ENCODE peak calls at places on chromosome 11, in ten cellular contexts. D is HepG2, Y is NB4, S is A549, W is WTC11, Q is SK-N-SH, X is HCT116, J is GM12878, L is H1, E is K562. G is an unnamed sample.

GRCh38 chr11:1564535-1565172 is 7.4 kb downstream of the DUSP8 start:
- DNase-seq in E (peak), Q (peak), J (no peak), Y (peak), L (no peak), X (no peak), S (no peak), D (no peak), W (peak), G (peak)

GRCh38 chr11:20058749-20059458 is 101.4 kb downstream of the DBX1 start:
- DNase-seq in Y (no peak), W (no peak), J (no peak), L (no peak), X (no peak), S (no peak), D (no peak), E (no peak), Q (no peak), G (no peak)

GRCh38 chr11:118251858-118252652 is at the start of gene MPZL3:
- DNase-seq in E (peak), W (peak), J (peak), Y (peak), L (peak), D (peak), Q (peak), X (peak), S (peak), G (peak)

GRCh38 chr11:59678813-59679165 is 10.0 kb upstream of the PATL1 start:
- DNase-seq in D (no peak), L (no peak), W (no peak), E (no peak), Y (no peak), S (no peak), J (no peak), X (no peak), Q (no peak), G (no peak)

GRCh38 chr11:47180006-47180787 is 3.5 kb upstream of the ARFGAP2 start:
- DNase-seq in X (no peak), L (no peak), E (no peak), S (no peak), D (no peak), J (no peak), Q (no peak), Y (no peak), W (no peak), G (no peak)

GRCh38 chr11:94194712-94195111 is 66.1 kb downstream of the PANX1 start:
- DNase-seq in Q (no peak), S (no peak), W (no peak), L (no peak), Y (no peak), D (no peak), E (no peak), J (no peak), X (no peak), G (no peak)

GRCh38 chr11:93663021-93663420 is 1.5 kb downstream of the CEP295 start:
- DNase-seq in E (peak), S (no peak), J (no peak), D (no peak), Q (no peak), L (no peak), X (no peak), Y (peak), W (no peak), G (no peak)

GRCh38 chr11:87466228-87466627 is 428.5 kb downstream of the TMEM135 start:
- DNase-seq in E (no peak), W (no peak), D (no peak), Y (no peak), J (no peak), X (no peak), L (no peak), Q (no peak), S (no peak), G (no peak)

GRCh38 chr11:35083181-35084061 is 55.5 kb upstream of the CD44 start:
- DNase-seq in J (peak), L (no peak), E (no peak), W (no peak), D (no peak), S (peak), Y (peak), Q (no peak), X (peak), G (no peak)

GRCh38 chr11:63622318-63622717 is 8.1 kb upstream of the PLAAT3 start:
- DNase-seq in Q (no peak), E (no peak), W (no peak), X (no peak), S (peak), Y (no peak), L (no peak), D (peak), J (no peak), G (no peak)

GRCh38 chr11:46808804-46809431 is 37.2 kb downstream of the CKAP5 start:
- DNase-seq in D (peak), W (no peak), J (no peak), X (peak), Y (peak), S (peak), Q (peak), E (no peak), L (no peak), G (peak)

GRCh38 chr11:925496-926301 is at the start of gene AP2A2:
- DNase-seq in D (peak), E (peak), S (peak), X (peak), Q (peak), J (no peak), L (peak), Y (peak), W (peak), G (peak)

GRCh38 chr11:16981651-16982194 is 32.5 kb downstream of the PLEKHA7 start:
- DNase-seq in Q (no peak), X (peak), L (peak), Y (no peak), E (no peak), S (no peak), D (peak), W (peak), J (no peak), G (no peak)

GRCh38 chr11:35550374-35551036 is 25.1 kb upstream of the PAMR1 start:
- DNase-seq in W (no peak), L (no peak), E (no peak), Q (no peak), X (no peak), J (no peak), S (no peak), D (no peak), Y (no peak), G (no peak)

GRCh38 chr11:102238287-102238894 is 78.9 kb upstream of the BIRC3 start:
- DNase-seq in J (no peak), Y (no peak), X (no peak), S (no peak), L (no peak), E (no peak), W (no peak), D (peak), Q (no peak), G (no peak)

GRCh38 chr11:76803811-76804600 is 20.9 kb downstream of the TSKU start:
- DNase-seq in W (no peak), Y (no peak), J (no peak), E (no peak), Q (no peak), D (no peak), S (peak), L (no peak), X (no peak), G (no peak)

GRCh38 chr11:68150029-68150428 is 28.8 kb upstream of the CHKA start:
- DNase-seq in W (no peak), E (peak), X (no peak), Q (no peak), D (peak), Y (peak), L (peak), S (no peak), J (no peak), G (peak)

GRCh38 chr11:120392791-120393190 is 56.6 kb downstream of the ARHGEF12 start:
- DNase-seq in D (no peak), W (no peak), X (no peak), J (no peak), S (no peak), E (no peak), Y (no peak), L (no peak), Q (no peak), G (no peak)

GRCh38 chr11:394034-394857 is at the start of gene PKP3:
- DNase-seq in D (peak), E (peak), X (peak), J (no peak), S (peak), W (peak), Y (no peak), L (peak), Q (no peak), G (no peak)

GRCh38 chr11:11662578-11662977 is 40.8 kb upstream of the GALNT18 start:
- DNase-seq in X (no peak), E (no peak), D (no peak), S (no peak), W (no peak), Q (no peak), L (no peak), Y (no peak), J (peak), G (no peak)

GRCh38 chr11:19328586-19329311 is 88.0 kb upstream of the E2F8 start:
- DNase-seq in Q (no peak), J (no peak), Y (peak), X (no peak), D (no peak), L (no peak), E (no peak), S (no peak), W (no peak), G (no peak)

GRCh38 chr11:82859746-82860145 is 40.5 kb downstream of the PRCP start:
- DNase-seq in W (no peak), E (no peak), J (no peak), D (no peak), X (no peak), Y (no peak), S (no peak), Q (no peak), L (no peak), G (no peak)

GRCh38 chr11:68966894-68967780 is 13.6 kb downstream of the MRGPRD start:
- DNase-seq in W (peak), E (no peak), S (no peak), Y (no peak), D (no peak), J (no peak), L (no peak), X (no peak), Q (no peak), G (no peak)

GRCh38 chr11:67600324-67601029 is 6.3 kb upstream of the NDUFV1 start:
- DNase-seq in W (no peak), D (no peak), L (no peak), J (peak), Y (peak), X (no peak), E (no peak), Q (no peak), S (no peak), G (no peak)

GRCh38 chr11:1476946-1477736 is 9.4 kb downstream of the MOB2 start:
- DNase-seq in J (no peak), E (no peak), Q (no peak), X (no peak), D (no peak), L (no peak), W (no peak), Y (no peak), S (no peak), G (no peak)

GRCh38 chr11:59584294-59584693 is 31.3 kb downstream of the OSBP start:
- DNase-seq in X (no peak), J (no peak), D (no peak), Y (no peak), Q (no peak), S (no peak), W (no peak), L (no peak), E (no peak), G (no peak)

GRCh38 chr11:72988796-72989195 is 153.3 kb downstream of the FCHSD2 start:
- DNase-seq in D (no peak), Q (no peak), E (no peak), S (no peak), X (no peak), J (no peak), Y (no peak), L (no peak), W (no peak), G (no peak)

GRCh38 chr11:57324154-57324885 is 432 bp downstream of the TNKS1BP1 start:
- DNase-seq in X (no peak), S (peak), Y (peak), J (no peak), E (peak), L (no peak), W (peak), D (no peak), Q (peak), G (peak)

GRCh38 chr11:118892964-118893363 is 9.3 kb downstream of the CXCR5 start:
- DNase-seq in J (no peak), S (no peak), D (no peak), Q (no peak), E (no peak), W (no peak), Y (no peak), X (no peak), L (no peak), G (no peak)

GRCh38 chr11:49995559-49995958 is 13.2 kb upstream of the OR4C12 start:
- DNase-seq in L (no peak), W (peak), Y (peak), J (no peak), D (peak), E (peak), X (peak), Q (peak), S (no peak), G (peak)

GRCh38 chr11:57680552-57680874 is 12.6 kb downstream of the ZDHHC5 start:
- DNase-seq in X (no peak), L (no peak), E (no peak), S (no peak), D (no peak), J (no peak), Y (no peak), W (no peak), Q (no peak), G (peak)

GRCh38 chr11:72012897-72013721 is 14.4 kb downstream of the IL18BP start:
- DNase-seq in L (no peak), X (no peak), S (no peak), Q (no peak), W (no peak), E (no peak), D (no peak), J (no peak), Y (no peak), G (no peak)

GRCh38 chr11:59429924-59430516 is 3.8 kb upstream of the OR5A2 start:
- DNase-seq in X (peak), E (peak), L (no peak), S (peak), J (peak), W (peak), Y (peak), Q (peak), D (peak), G (peak)

DNA sequence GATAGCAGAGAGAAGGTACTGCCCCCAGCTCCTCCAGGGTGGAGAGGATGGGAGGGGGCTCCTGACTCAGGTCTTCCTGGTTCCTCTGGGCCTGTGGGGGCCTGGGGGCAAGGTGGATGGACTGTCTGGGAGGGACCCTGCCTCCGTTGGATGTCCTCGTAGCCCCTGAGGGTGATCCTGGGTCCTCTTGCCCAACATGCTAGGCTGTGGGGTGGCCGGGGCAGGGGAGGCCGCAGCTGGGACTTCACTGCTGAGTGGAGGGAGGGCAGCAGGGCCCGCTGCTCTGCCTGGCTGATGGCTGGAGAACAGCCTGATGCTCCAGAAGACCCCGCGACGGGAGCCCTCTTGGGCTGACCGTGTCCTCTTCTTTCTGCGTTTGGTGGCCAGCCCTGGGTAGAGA is 13.4 kb downstream of the FRMD8 start:
- DNase-seq in D (no peak), Q (no peak), L (no peak), W (no peak), J (no peak), E (no peak), X (no peak), Y (no peak), S (no peak), G (no peak)
- TF ChIP-seq MAX in D (no peak), Q (no peak), L (no peak), W (no peak), J (no peak), E (no peak), X (no peak), Y (no peak), S (no peak), G (no peak)

DNA sequence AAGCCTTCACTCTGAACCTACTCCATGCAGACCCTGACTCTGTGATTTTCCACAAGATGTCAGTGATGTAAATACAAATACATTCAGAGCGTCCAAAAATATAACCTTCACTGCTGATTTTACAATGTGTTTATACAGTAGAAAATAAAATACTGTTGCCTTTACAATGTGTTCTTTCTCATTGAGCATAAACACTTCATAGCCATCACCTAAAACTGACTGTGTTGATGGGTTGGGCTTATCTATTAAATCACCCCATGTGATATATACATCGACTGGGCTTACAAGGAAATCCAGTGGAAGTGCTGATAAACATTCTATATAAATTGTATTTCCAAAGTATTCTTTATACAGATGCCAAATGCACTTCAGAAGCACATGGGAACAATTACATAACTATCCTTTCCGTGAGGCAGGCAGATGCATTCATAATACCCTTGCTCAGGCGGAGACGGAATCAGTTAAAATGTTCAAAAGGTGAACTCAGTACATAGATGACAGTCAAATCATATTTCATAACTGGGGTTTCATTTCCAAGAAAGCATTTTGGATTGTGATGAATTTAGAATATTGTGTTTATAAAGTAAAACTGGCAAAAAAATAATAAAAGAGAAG is 27.7 kb downstream of the DDI1 start:
- DNase-seq in W (no peak), X (no peak), S (no peak), E (no peak), Q (no peak), L (no peak), J (no peak), D (no peak), Y (no peak), G (no peak)
- TF ChIP-seq MAX in W (no peak), X (no peak), S (no peak), E (no peak), Q (no peak), L (no peak), J (no peak), D (no peak), Y (no peak), G (no peak)

GRCh38 chr11:75432911-75433321 is at the start of gene KLHL35:
- DNase-seq in E (peak), Y (no peak), W (no peak), Q (no peak), J (no peak), S (no peak), D (no peak), L (no peak), X (no peak), G (no peak)

GRCh38 chr11:75429902-75430691 is 2.9 kb downstream of the KLHL35 start:
- DNase-seq in Q (peak), D (no peak), X (no peak), E (no peak), J (no peak), L (no peak), Y (peak), W (peak), S (peak), G (peak)

GRCh38 chr11:75430692-75431532 is 2.1 kb downstream of the KLHL35 start:
- DNase-seq in J (no peak), E (no peak), Q (peak), X (no peak), L (no peak), S (no peak), D (no peak), W (no peak), Y (no peak), G (peak)

GRCh38 chr11:75433443-75433842 is 440 bp upstream of the KLHL35 start:
- DNase-seq in D (no peak), W (no peak), Y (no peak), J (no peak), S (no peak), Q (no peak), X (no peak), E (no peak), L (no peak), G (no peak)

GRCh38 chr11:75431533-75432525 is 1.2 kb downstream of the KLHL35 start:
- DNase-seq in D (no peak), Y (no peak), Q (peak), S (no peak), L (no peak), X (no peak), J (no peak), E (peak), W (peak), G (no peak)
- TF ChIP-seq MAX in D (no peak), Y (no peak), Q (no peak), S (no peak), L (no peak), X (no peak), J (no peak), E (no peak), W (no peak), G (no peak)

DNA sequence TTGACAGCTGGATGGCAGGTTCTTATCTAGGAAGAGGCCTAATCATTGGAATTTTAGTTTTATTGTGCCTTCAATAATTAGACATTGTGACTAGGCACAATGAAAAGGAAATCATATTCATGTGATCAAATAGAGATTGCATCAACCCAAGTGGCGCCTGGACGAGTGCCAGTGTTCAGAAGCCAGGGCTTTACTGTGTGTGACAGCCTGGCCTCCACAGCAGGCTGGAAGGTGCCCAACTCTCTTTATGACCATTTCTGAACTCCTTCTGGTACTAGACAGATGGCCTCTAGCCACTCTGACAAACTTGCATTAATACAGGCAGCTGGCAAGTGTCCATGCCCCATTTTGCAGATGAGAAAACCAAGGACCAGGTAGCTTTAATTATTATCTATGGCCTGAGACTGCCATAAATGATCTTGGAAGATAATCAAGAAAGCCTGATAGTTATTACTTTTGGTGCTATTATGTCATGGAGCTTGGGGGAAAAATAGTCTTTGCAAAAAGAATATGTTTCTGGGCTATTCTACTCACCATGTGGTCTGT is 8.3 kb upstream of the POU2AF1 start:
- DNase-seq in W (no peak), E (no peak), D (no peak), S (no peak), L (no peak), J (no peak), Y (no peak), X (no peak), Q (peak), G (no peak)
- TF ChIP-seq MAX in W (no peak), E (no peak), D (no peak), S (no peak), L (no peak), J (no peak), Y (no peak), X (no peak), Q (no peak), G (no peak)

DNA sequence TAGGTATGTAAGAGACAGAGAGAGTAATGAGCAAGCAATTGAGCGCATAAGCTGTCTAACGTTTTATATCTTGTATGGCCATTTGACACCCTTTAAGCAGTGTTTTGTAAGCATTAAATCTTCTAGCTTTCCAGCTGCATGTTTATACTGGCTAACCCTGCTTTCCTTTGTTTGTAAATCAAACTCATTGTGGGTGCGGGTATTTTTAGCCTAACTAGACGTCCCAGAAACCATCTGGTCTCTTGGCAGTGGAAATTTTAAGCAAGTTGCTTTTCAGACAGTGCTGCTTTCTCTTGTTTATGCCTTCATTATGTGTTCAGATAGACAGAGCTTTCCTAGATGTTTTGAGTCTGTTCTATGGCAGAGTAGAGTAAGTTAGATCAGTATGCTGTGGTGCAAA is 73.5 kb downstream of the RNF169 start:
- DNase-seq in D (no peak), S (no peak), Y (no peak), Q (no peak), X (no peak), J (no peak), W (no peak), L (no peak), E (no peak), G (peak)
- TF ChIP-seq MAX in D (no peak), S (no peak), Y (no peak), Q (no peak), X (no peak), J (no peak), W (no peak), L (no peak), E (no peak), G (no peak)

GRCh38 chr11:31442086-31442485 is 67.3 kb downstream of the IMMP1L start:
- DNase-seq in Q (no peak), J (no peak), D (peak), X (no peak), Y (no peak), W (no peak), S (no peak), L (no peak), E (no peak), G (peak)
- TF ChIP-seq MAX in Q (no peak), J (no peak), D (no peak), X (no peak), Y (no peak), W (no peak), S (no peak), L (peak), E (no peak), G (no peak)